ENCODE peak calls at places on chromosomes 11 and 22, in eight cellular contexts. One of them, this sample, is unnamed.

GRCh38 chr11:75816561-75817239 is 1.7 kb downstream of the UVRAG start:
- DNase-seq in esophagus muscularis mucosa: no peak
- DNase-seq in HepG2: no peak
- DNase-seq in sigmoid colon: no peak
- DNase-seq in stomach: no peak
- DNase-seq in H1: no peak
- DNase-seq in GM12878: no peak
- DNase-seq in endothelial cell of umbilical vein: peak; percentile 47
- DNase-seq in this sample: no peak

GRCh38 chr11:9990221-9990973 is 303.6 kb downstream of the SBF2 start:
- DNase-seq in GM12878: no peak
- DNase-seq in H1: no peak
- DNase-seq in HepG2: peak; percentile 7
- DNase-seq in sigmoid colon: no peak
- DNase-seq in endothelial cell of umbilical vein: peak; percentile 18
- DNase-seq in esophagus muscularis mucosa: no peak
- DNase-seq in stomach: no peak
- DNase-seq in this sample: no peak

GRCh38 chr22:35443338-35443737 is 43.4 kb downstream of the MCM5 start:
- DNase-seq in endothelial cell of umbilical vein: no peak
- DNase-seq in stomach: no peak
- DNase-seq in H1: no peak
- DNase-seq in GM12878: no peak
- DNase-seq in esophagus muscularis mucosa: no peak
- DNase-seq in sigmoid colon: no peak
- DNase-seq in HepG2: no peak
- DNase-seq in this sample: no peak

GRCh38 chr11:87740968-87741367 is 434.3 kb downstream of the RAB38 start:
- DNase-seq in endothelial cell of umbilical vein: no peak
- DNase-seq in H1: no peak
- DNase-seq in GM12878: no peak
- DNase-seq in HepG2: no peak
- DNase-seq in stomach: no peak
- DNase-seq in esophagus muscularis mucosa: no peak
- DNase-seq in sigmoid colon: no peak
- DNase-seq in this sample: no peak

GRCh38 chr11:575324-575995 is 810 bp upstream of the PHRF1 start:
- DNase-seq in endothelial cell of umbilical vein: peak; percentile 52
- DNase-seq in HepG2: peak; percentile 59
- DNase-seq in sigmoid colon: no peak
- DNase-seq in H1: no peak
- DNase-seq in GM12878: no peak
- DNase-seq in stomach: no peak
- DNase-seq in esophagus muscularis mucosa: no peak
- DNase-seq in this sample: no peak

GRCh38 chr11:12216100-12216499 is 105.7 kb downstream of the MICAL2 start:
- DNase-seq in HepG2: no peak
- DNase-seq in stomach: peak; percentile 57
- DNase-seq in endothelial cell of umbilical vein: no peak
- DNase-seq in esophagus muscularis mucosa: no peak
- DNase-seq in sigmoid colon: no peak
- DNase-seq in H1: no peak
- DNase-seq in GM12878: no peak
- DNase-seq in this sample: no peak

GRCh38 chr11:112464949-112465348 is 204.3 kb upstream of the PLET1 start:
- DNase-seq in esophagus muscularis mucosa: no peak
- DNase-seq in H1: no peak
- DNase-seq in GM12878: no peak
- DNase-seq in endothelial cell of umbilical vein: no peak
- DNase-seq in sigmoid colon: no peak
- DNase-seq in HepG2: no peak
- DNase-seq in stomach: no peak
- DNase-seq in this sample: no peak

GRCh38 chr11:111148116-111148515 is 97.4 kb upstream of the POU2AF2 start:
- DNase-seq in stomach: no peak
- DNase-seq in esophagus muscularis mucosa: no peak
- DNase-seq in sigmoid colon: no peak
- DNase-seq in H1: no peak
- DNase-seq in endothelial cell of umbilical vein: no peak
- DNase-seq in HepG2: no peak
- DNase-seq in GM12878: no peak
- DNase-seq in this sample: no peak

GRCh38 chr11:1228183-1228821 is 5.4 kb downstream of the MUC5B start:
- DNase-seq in HepG2: no peak
- DNase-seq in sigmoid colon: peak; percentile 63
- DNase-seq in H1: no peak
- DNase-seq in stomach: no peak
- DNase-seq in endothelial cell of umbilical vein: no peak
- DNase-seq in esophagus muscularis mucosa: no peak
- DNase-seq in GM12878: no peak
- DNase-seq in this sample: peak; percentile 59

GRCh38 chr11:75820636-75821035 is 5.6 kb downstream of the UVRAG start:
- DNase-seq in stomach: no peak
- DNase-seq in H1: no peak
- DNase-seq in endothelial cell of umbilical vein: no peak
- DNase-seq in esophagus muscularis mucosa: no peak
- DNase-seq in sigmoid colon: no peak
- DNase-seq in HepG2: no peak
- DNase-seq in GM12878: no peak
- DNase-seq in this sample: no peak

GRCh38 chr11:3231851-3232744 is at the start of gene MRGPRE:
- DNase-seq in endothelial cell of umbilical vein: no peak
- DNase-seq in GM12878: no peak
- DNase-seq in stomach: no peak
- DNase-seq in sigmoid colon: peak; percentile 61
- DNase-seq in esophagus muscularis mucosa: no peak
- DNase-seq in HepG2: no peak
- DNase-seq in H1: no peak
- DNase-seq in this sample: peak; percentile 65

GRCh38 chr22:49011769-49012598 is 815.7 kb downstream of the BRD1 start:
- DNase-seq in endothelial cell of umbilical vein: no peak
- DNase-seq in sigmoid colon: peak; percentile 54
- DNase-seq in stomach: peak; percentile 22
- DNase-seq in esophagus muscularis mucosa: peak; percentile 72
- DNase-seq in HepG2: no peak
- DNase-seq in GM12878: no peak
- DNase-seq in H1: no peak
- DNase-seq in this sample: peak; percentile 44

GRCh38 chr22:37018815-37019308 is 385 bp downstream of the TST start:
- DNase-seq in stomach: peak; percentile 67
- DNase-seq in endothelial cell of umbilical vein: peak; percentile 44
- DNase-seq in H1: no peak
- DNase-seq in HepG2: peak; percentile 40
- DNase-seq in GM12878: no peak
- DNase-seq in sigmoid colon: peak; percentile 90
- DNase-seq in esophagus muscularis mucosa: peak; percentile 93
- DNase-seq in this sample: no peak

GRCh38 chr11:107705027-107705426 is 6.8 kb downstream of the SLN start:
- DNase-seq in esophagus muscularis mucosa: no peak
- DNase-seq in sigmoid colon: no peak
- DNase-seq in H1: no peak
- DNase-seq in stomach: no peak
- DNase-seq in HepG2: no peak
- DNase-seq in endothelial cell of umbilical vein: peak; percentile 48
- DNase-seq in GM12878: no peak
- DNase-seq in this sample: no peak

GRCh38 chr11:94787798-94788197 is 19.6 kb downstream of the AMOTL1 start:
- DNase-seq in HepG2: no peak
- DNase-seq in endothelial cell of umbilical vein: no peak
- DNase-seq in H1: no peak
- DNase-seq in GM12878: no peak
- DNase-seq in stomach: no peak
- DNase-seq in esophagus muscularis mucosa: no peak
- DNase-seq in sigmoid colon: no peak
- DNase-seq in this sample: no peak

DNA sequence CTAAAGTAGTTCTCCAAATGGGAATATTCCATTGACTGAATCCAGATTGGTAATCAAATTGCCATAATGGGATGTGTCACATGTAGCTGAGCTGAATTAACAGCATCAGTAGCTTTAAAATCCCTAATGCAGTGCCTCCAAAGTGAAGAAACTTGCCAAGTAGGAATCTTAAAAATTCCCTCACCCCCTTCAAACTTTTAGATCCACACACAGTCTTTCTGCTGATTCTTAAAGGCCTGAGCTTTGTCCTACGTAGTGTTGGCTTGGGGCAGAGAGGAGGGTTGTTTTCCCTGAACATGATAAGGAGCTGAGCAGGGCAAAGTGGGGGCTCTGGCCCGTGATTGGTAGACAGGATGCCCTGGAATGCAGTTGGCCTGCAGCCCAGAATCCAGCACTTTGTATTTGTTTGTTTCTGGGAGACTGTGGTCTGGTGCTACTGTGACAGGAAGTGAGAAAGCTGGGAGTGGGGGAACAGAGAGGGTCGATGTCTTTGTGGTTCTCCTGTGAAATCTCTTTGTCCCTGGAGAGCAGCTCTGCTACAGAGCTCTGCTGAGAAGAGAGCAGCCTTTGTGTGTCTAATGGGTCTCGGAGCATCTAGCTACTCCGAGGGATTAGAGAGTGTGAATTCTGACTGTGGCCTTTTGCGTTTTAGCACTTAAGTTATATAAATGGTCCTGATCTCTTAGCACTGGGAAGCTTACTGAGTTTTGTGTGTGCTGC is 16.9 kb downstream of the CTNND1 start:
- DNase-seq in HepG2: peak; percentile 99
- DNase-seq in GM12878: no peak
- DNase-seq in stomach: peak; percentile 95
- DNase-seq in endothelial cell of umbilical vein: peak; percentile 100
- DNase-seq in esophagus muscularis mucosa: peak; percentile 96
- DNase-seq in sigmoid colon: peak; percentile 94
- DNase-seq in H1: peak; percentile 79
- DNase-seq in this sample: peak; percentile 95
- TF ChIP-seq POLR2AphosphoS5 in HepG2: peak; percentile 68
- TF ChIP-seq POLR2AphosphoS5 in GM12878: no peak
- TF ChIP-seq POLR2AphosphoS5 in stomach: peak; percentile 68
- TF ChIP-seq POLR2AphosphoS5 in endothelial cell of umbilical vein: peak; percentile 86
- TF ChIP-seq POLR2AphosphoS5 in esophagus muscularis mucosa: peak; percentile 61
- TF ChIP-seq POLR2AphosphoS5 in sigmoid colon: peak; percentile 52
- TF ChIP-seq POLR2AphosphoS5 in H1: peak; percentile 70
- TF ChIP-seq POLR2AphosphoS5 in this sample: peak; percentile 47

GRCh38 chr11:71979094-71979493 is 19.6 kb upstream of the IL18BP start:
- DNase-seq in endothelial cell of umbilical vein: no peak
- DNase-seq in esophagus muscularis mucosa: no peak
- DNase-seq in H1: no peak
- DNase-seq in HepG2: no peak
- DNase-seq in GM12878: no peak
- DNase-seq in stomach: no peak
- DNase-seq in sigmoid colon: no peak
- DNase-seq in this sample: no peak
- H3K36me3 ChIP-seq in endothelial cell of umbilical vein: peaks cover 5% of the 10 kb centered on the region
- H3K36me3 ChIP-seq in esophagus muscularis mucosa: peaks cover 3% of the 10 kb centered on the region
- H3K36me3 ChIP-seq in H1: no peaks in the 10 kb centered on the region
- H3K36me3 ChIP-seq in HepG2: peaks cover 15% of the 10 kb centered on the region
- H3K36me3 ChIP-seq in GM12878: peaks cover 9% of the 10 kb centered on the region
- H3K36me3 ChIP-seq in stomach: peaks cover 36% of the 10 kb centered on the region
- H3K36me3 ChIP-seq in sigmoid colon: no peaks in the 10 kb centered on the region
- H3K36me3 ChIP-seq in this sample: peaks cover 15% of the 10 kb centered on the region

GRCh38 chr22:17795661-17796548 is 21.6 kb upstream of the BID start:
- DNase-seq in endothelial cell of umbilical vein: no peak
- DNase-seq in GM12878: no peak
- DNase-seq in H1: no peak
- DNase-seq in sigmoid colon: no peak
- DNase-seq in esophagus muscularis mucosa: no peak
- DNase-seq in stomach: no peak
- DNase-seq in HepG2: no peak
- DNase-seq in this sample: no peak

GRCh38 chr22:17795143-17795542 is 20.9 kb upstream of the BID start:
- DNase-seq in sigmoid colon: no peak
- DNase-seq in GM12878: no peak
- DNase-seq in HepG2: no peak
- DNase-seq in H1: no peak
- DNase-seq in stomach: no peak
- DNase-seq in endothelial cell of umbilical vein: no peak
- DNase-seq in esophagus muscularis mucosa: no peak
- DNase-seq in this sample: no peak

GRCh38 chr22:17797721-17798559 is 23.7 kb upstream of the BID start:
- DNase-seq in endothelial cell of umbilical vein: no peak
- DNase-seq in H1: no peak
- DNase-seq in stomach: no peak
- DNase-seq in GM12878: peak; percentile 95
- DNase-seq in esophagus muscularis mucosa: no peak
- DNase-seq in sigmoid colon: no peak
- DNase-seq in HepG2: no peak
- DNase-seq in this sample: no peak

GRCh38 chr22:17794726-17795125 is 20.5 kb upstream of the BID start:
- DNase-seq in stomach: no peak
- DNase-seq in sigmoid colon: no peak
- DNase-seq in H1: no peak
- DNase-seq in GM12878: no peak
- DNase-seq in esophagus muscularis mucosa: no peak
- DNase-seq in HepG2: no peak
- DNase-seq in endothelial cell of umbilical vein: no peak
- DNase-seq in this sample: no peak

DNA sequence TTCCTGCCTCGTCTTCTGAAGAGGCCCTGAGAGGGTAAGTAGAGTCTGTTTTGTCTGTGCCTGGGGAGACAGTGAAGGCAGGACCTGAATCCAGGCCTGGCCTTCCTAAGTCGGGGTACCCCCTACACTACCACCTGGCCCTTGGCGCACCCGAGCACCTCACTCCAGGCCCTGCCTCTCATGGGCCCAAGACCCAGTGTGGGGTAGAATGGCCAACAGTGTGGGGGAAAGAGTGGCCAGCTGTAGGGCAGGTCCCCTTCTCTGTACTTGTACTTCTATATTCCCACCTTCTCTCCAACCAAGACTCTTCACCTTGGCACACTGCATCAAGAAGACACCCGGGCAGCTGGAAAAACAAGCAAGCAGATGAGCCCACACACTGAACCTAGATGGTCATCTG is 22.4 kb upstream of the BID start:
- DNase-seq in H1: no peak
- DNase-seq in esophagus muscularis mucosa: no peak
- DNase-seq in HepG2: no peak
- DNase-seq in sigmoid colon: no peak
- DNase-seq in GM12878: no peak
- DNase-seq in endothelial cell of umbilical vein: no peak
- DNase-seq in stomach: no peak
- DNase-seq in this sample: no peak
- TF ChIP-seq POLR2AphosphoS5 in H1: no peak
- TF ChIP-seq POLR2AphosphoS5 in esophagus muscularis mucosa: no peak
- TF ChIP-seq POLR2AphosphoS5 in HepG2: no peak
- TF ChIP-seq POLR2AphosphoS5 in sigmoid colon: no peak
- TF ChIP-seq POLR2AphosphoS5 in GM12878: no peak
- TF ChIP-seq POLR2AphosphoS5 in endothelial cell of umbilical vein: no peak
- TF ChIP-seq POLR2AphosphoS5 in stomach: no peak
- TF ChIP-seq POLR2AphosphoS5 in this sample: no peak

GRCh38 chr11:18080451-18080850 is 25.4 kb downstream of the SAAL1 start:
- DNase-seq in H1: no peak
- DNase-seq in HepG2: no peak
- DNase-seq in esophagus muscularis mucosa: no peak
- DNase-seq in stomach: no peak
- DNase-seq in GM12878: no peak
- DNase-seq in sigmoid colon: no peak
- DNase-seq in endothelial cell of umbilical vein: peak; percentile 77
- DNase-seq in this sample: no peak

GRCh38 chr11:18075444-18075843 is 29.4 kb upstream of the TPH1 start:
- DNase-seq in HepG2: no peak
- DNase-seq in esophagus muscularis mucosa: no peak
- DNase-seq in stomach: no peak
- DNase-seq in sigmoid colon: no peak
- DNase-seq in H1: no peak
- DNase-seq in endothelial cell of umbilical vein: no peak
- DNase-seq in GM12878: no peak
- DNase-seq in this sample: no peak

GRCh38 chr11:18081551-18081950 is 24.3 kb downstream of the SAAL1 start:
- DNase-seq in endothelial cell of umbilical vein: peak; percentile 5
- DNase-seq in sigmoid colon: no peak
- DNase-seq in esophagus muscularis mucosa: no peak
- DNase-seq in stomach: no peak
- DNase-seq in H1: no peak
- DNase-seq in GM12878: no peak
- DNase-seq in HepG2: no peak
- DNase-seq in this sample: no peak

GRCh38 chr11:18078909-18079308 is 27.0 kb downstream of the SAAL1 start:
- DNase-seq in GM12878: no peak
- DNase-seq in H1: no peak
- DNase-seq in HepG2: no peak
- DNase-seq in endothelial cell of umbilical vein: no peak
- DNase-seq in sigmoid colon: no peak
- DNase-seq in stomach: no peak
- DNase-seq in esophagus muscularis mucosa: no peak
- DNase-seq in this sample: no peak
- H3K36me3 ChIP-seq in GM12878: no peaks in the 10 kb centered on the region
- H3K36me3 ChIP-seq in H1: peaks cover 8% of the 10 kb centered on the region
- H3K36me3 ChIP-seq in HepG2: peaks cover 5% of the 10 kb centered on the region
- H3K36me3 ChIP-seq in endothelial cell of umbilical vein: no peaks in the 10 kb centered on the region
- H3K36me3 ChIP-seq in sigmoid colon: peaks cover 13% of the 10 kb centered on the region
- H3K36me3 ChIP-seq in stomach: peaks cover 45% of the 10 kb centered on the region
- H3K36me3 ChIP-seq in esophagus muscularis mucosa: peaks cover 35% of the 10 kb centered on the region
- H3K36me3 ChIP-seq in this sample: peaks cover 26% of the 10 kb centered on the region

This sample was measured in suprapubic skin.